ENCODE peak calls at places on chromosomes 7 and 10, in eight cellular contexts. Z is activated CD4-positive, alpha-beta T cell treated with anti-CD3 and anti-CD28 coated beads for 48 hours; Q is occipital lobe; E is activated T-cell treated with anti-CD3 and anti-CD28 coated beads for 48 hours; I is left colon; X is RPMI8226; A is NAMALWA; L is AG09309. G is an unnamed sample.
A peak's percentile ranks its signal among the peaks of the same experiment; 100 is the strongest.

GRCh38 chr10:11479307-11479706 is 132.1 kb downstream of the USP6NL start:
- DNase-seq in Z (no peak), Q (no peak), E (no peak), I (no peak), X (no peak), A (no peak), L (no peak), G (no peak)

GRCh38 chr7:93747019-93747418 is 143.5 kb downstream of the TFPI2 start:
- DNase-seq in Z (no peak), Q (no peak), E (no peak), I (no peak), X (no peak), A (no peak), L (no peak), G (no peak)

GRCh38 chr7:51029586-51030230 is 247.0 kb upstream of the GRB10 start:
- DNase-seq in Z (no peak), Q (no peak), E (no peak), I (no peak), X (no peak), A (no peak), L (peak; percentile 49), G (no peak)

GRCh38 chr10:118980870-118981269 is 48.6 kb upstream of the NANOS1 start:
- DNase-seq in Z (no peak), Q (no peak), E (no peak), I (no peak), X (peak; percentile 1), A (no peak), L (no peak), G (peak; percentile 81)

GRCh38 chr10:111249925-111250324 is 173.1 kb downstream of the ADRA2A start:
- DNase-seq in Z (no peak), Q (no peak), E (no peak), I (no peak), X (no peak), A (no peak), L (no peak), G (no peak)

GRCh38 chr7:56115852-56116538 is at the start of gene NUPR2:
- DNase-seq in Z (no peak), Q (no peak), E (no peak), I (peak; percentile 28), X (no peak), A (no peak), L (no peak), G (no peak)

GRCh38 chr7:44283381-44284211 is 41.8 kb downstream of the CAMK2B start:
- DNase-seq in Z (peak; percentile 1), Q (no peak), E (no peak), I (peak; percentile 1), X (no peak), A (no peak), L (no peak), G (no peak)

GRCh38 chr10:101694056-101694673 is 805 bp downstream of the FBXW4 start:
- DNase-seq in Z (peak; percentile 74), Q (peak; percentile 55), E (peak; percentile 74), I (peak; percentile 72), X (peak; percentile 56), A (peak; percentile 74), L (no peak), G (peak; percentile 92)

GRCh38 chr10:92810934-92811532 is 37.3 kb upstream of the EXOC6 start:
- DNase-seq in Z (no peak), Q (no peak), E (no peak), I (no peak), X (no peak), A (no peak), L (no peak), G (no peak)

GRCh38 chr7:13921062-13921461 is 68.4 kb downstream of the ETV1 start:
- DNase-seq in Z (no peak), Q (no peak), E (no peak), I (no peak), X (no peak), A (no peak), L (no peak), G (no peak)

GRCh38 chr10:3761916-3762708 is 22.9 kb downstream of the KLF6 start:
- DNase-seq in Z (no peak), Q (no peak), E (no peak), I (no peak), X (no peak), A (no peak), L (no peak), G (no peak)

GRCh38 chr10:78165617-78166016 is 132.0 kb downstream of the RPS24 start:
- DNase-seq in Z (no peak), Q (no peak), E (no peak), I (no peak), X (no peak), A (no peak), L (no peak), G (no peak)

GRCh38 chr10:105834261-105835059 is 1193.4 kb downstream of the SORCS3 start:
- DNase-seq in Z (peak; percentile 6), Q (no peak), E (no peak), I (no peak), X (no peak), A (no peak), L (no peak), G (no peak)

GRCh38 chr10:133150226-133150625 is 9.8 kb upstream of the KNDC1 start:
- DNase-seq in Z (no peak), Q (no peak), E (no peak), I (no peak), X (no peak), A (no peak), L (no peak), G (no peak)

GRCh38 chr10:46530249-46531186 is 25.9 kb downstream of the GPRIN2 start:
- DNase-seq in Z (peak; percentile 1), Q (no peak), E (no peak), I (peak; percentile 2), X (no peak), A (no peak), L (peak; percentile 100), G (no peak)

GRCh38 chr10:98062424-98062823 is 32.0 kb upstream of the CRTAC1 start:
- DNase-seq in Z (no peak), Q (no peak), E (no peak), I (no peak), X (no peak), A (no peak), L (no peak), G (no peak)

GRCh38 chr7:102931757-102932156 is 19.0 kb downstream of the LRRC17 start:
- DNase-seq in Z (no peak), Q (no peak), E (no peak), I (no peak), X (no peak), A (no peak), L (no peak), G (no peak)

GRCh38 chr7:7567898-7568531 is 1.3 kb downstream of the MIOS start:
- DNase-seq in Z (no peak), Q (no peak), E (no peak), I (no peak), X (peak; percentile 29), A (peak; percentile 63), L (no peak), G (no peak)

GRCh38 chr7:44805950-44806349 is 9.5 kb downstream of the PPIA start:
- DNase-seq in Z (no peak), Q (no peak), E (no peak), I (no peak), X (no peak), A (peak; percentile 55), L (no peak), G (no peak)

GRCh38 chr7:24580283-24580946 is 7.2 kb downstream of the PALS2 start:
- DNase-seq in Z (no peak), Q (no peak), E (no peak), I (no peak), X (no peak), A (no peak), L (no peak), G (no peak)

GRCh38 chr10:22308390-22308789 is 7.8 kb upstream of the COMMD3 start:
- DNase-seq in Z (peak; percentile 47), Q (no peak), E (no peak), I (no peak), X (no peak), A (no peak), L (no peak), G (no peak)

GRCh38 chr10:108561649-108562048 is 1361.7 kb downstream of the XPNPEP1 start:
- DNase-seq in Z (no peak), Q (no peak), E (no peak), I (no peak), X (no peak), A (no peak), L (no peak), G (no peak)

GRCh38 chr7:34190299-34190698 is 285.0 kb downstream of the BMPER start:
- DNase-seq in Z (no peak), Q (no peak), E (no peak), I (no peak), X (no peak), A (no peak), L (no peak), G (no peak)

GRCh38 chr7:131683536-131684125 is 127.2 kb upstream of the PODXL start:
- DNase-seq in Z (no peak), Q (no peak), E (no peak), I (no peak), X (no peak), A (no peak), L (no peak), G (peak; percentile 79)

GRCh38 chr7:157622000-157622399 is 285.2 kb downstream of the DNAJB6 start:
- DNase-seq in Z (peak; percentile 17), Q (no peak), E (no peak), I (no peak), X (no peak), A (no peak), L (no peak), G (no peak)

GRCh38 chr7:3280445-3280844 is 20.6 kb upstream of the SDK1 start:
- DNase-seq in Z (no peak), Q (no peak), E (no peak), I (no peak), X (no peak), A (no peak), L (no peak), G (no peak)

GRCh38 chr7:140400381-140400780 is 2.1 kb upstream of the SLC37A3 start:
- DNase-seq in Z (no peak), Q (no peak), E (no peak), I (no peak), X (no peak), A (no peak), L (no peak), G (no peak)

GRCh38 chr7:98165827-98166667 is 45.2 kb upstream of the BHLHA15 start:
- DNase-seq in Z (peak; percentile 71), Q (no peak), E (peak; percentile 43), I (peak; percentile 88), X (peak; percentile 70), A (peak; percentile 55), L (no peak), G (no peak)

GRCh38 chr7:156038345-156038744 is 226.1 kb upstream of the SHH start:
- DNase-seq in Z (no peak), Q (no peak), E (no peak), I (no peak), X (no peak), A (no peak), L (no peak), G (no peak)

GRCh38 chr10:84158061-84158460 is 15.5 kb upstream of the GPR15LG start:
- DNase-seq in Z (no peak), Q (no peak), E (no peak), I (no peak), X (no peak), A (no peak), L (no peak), G (no peak)

GRCh38 chr7:75969182-75969581 is 25.2 kb downstream of the TMEM120A start:
- DNase-seq in Z (no peak), Q (no peak), E (no peak), I (no peak), X (no peak), A (no peak), L (no peak), G (no peak)

GRCh38 chr7:157410831-157411556 is 74.2 kb downstream of the DNAJB6 start:
- DNase-seq in Z (no peak), Q (no peak), E (no peak), I (no peak), X (no peak), A (no peak), L (no peak), G (no peak)

G was measured in esophagus muscularis mucosa.